ENCODE peak calls at places on chromosomes 2 and 18, in five cellular contexts. One of them, this sample, is unnamed.

GRCh38 chr18:44798433-44799048 is 117.9 kb downstream of the SETBP1 start:
- DNase-seq in ovary: no peak
- DNase-seq in Caco-2: peak; percentile 38
- DNase-seq in GM12865: no peak
- DNase-seq in left ventricle myocardium inferior: no peak
- DNase-seq in this sample: no peak

GRCh38 chr2:25844089-25844488 is 34.2 kb downstream of the ASXL2 start:
- DNase-seq in ovary: no peak
- DNase-seq in Caco-2: no peak
- DNase-seq in GM12865: no peak
- DNase-seq in left ventricle myocardium inferior: no peak
- DNase-seq in this sample: no peak

GRCh38 chr2:15178946-15179345 is 382.2 kb downstream of the NBAS start:
- DNase-seq in ovary: no peak
- DNase-seq in Caco-2: no peak
- DNase-seq in GM12865: no peak
- DNase-seq in left ventricle myocardium inferior: no peak
- DNase-seq in this sample: no peak

GRCh38 chr2:71829008-71829407 is 318.7 kb downstream of the CYP26B1 start:
- DNase-seq in ovary: no peak
- DNase-seq in Caco-2: no peak
- DNase-seq in GM12865: no peak
- DNase-seq in left ventricle myocardium inferior: no peak
- DNase-seq in this sample: no peak

GRCh38 chr18:9922592-9923308 is 8.9 kb downstream of the VAPA start:
- DNase-seq in ovary: no peak
- DNase-seq in Caco-2: no peak
- DNase-seq in GM12865: no peak
- DNase-seq in left ventricle myocardium inferior: no peak
- DNase-seq in this sample: no peak

GRCh38 chr2:9252002-9252357 is 45.4 kb downstream of the ASAP2 start:
- DNase-seq in ovary: no peak
- DNase-seq in Caco-2: peak; percentile 69
- DNase-seq in GM12865: no peak
- DNase-seq in left ventricle myocardium inferior: no peak
- DNase-seq in this sample: no peak

GRCh38 chr2:240782886-240783818 is 36.9 kb downstream of the KIF1A start:
- DNase-seq in ovary: no peak
- DNase-seq in Caco-2: no peak
- DNase-seq in GM12865: no peak
- DNase-seq in left ventricle myocardium inferior: peak; percentile 11
- DNase-seq in this sample: no peak

GRCh38 chr2:240149943-240150784 is 9.7 kb upstream of the OTOS start:
- DNase-seq in ovary: no peak
- DNase-seq in Caco-2: no peak
- DNase-seq in GM12865: peak; percentile 31
- DNase-seq in left ventricle myocardium inferior: no peak
- DNase-seq in this sample: peak; percentile 67

GRCh38 chr2:137659616-137660015 is 304.7 kb upstream of the HNMT start:
- DNase-seq in ovary: no peak
- DNase-seq in Caco-2: peak; percentile 42
- DNase-seq in GM12865: no peak
- DNase-seq in left ventricle myocardium inferior: no peak
- DNase-seq in this sample: peak; percentile 18

GRCh38 chr2:238024986-238025385 is 35.8 kb upstream of the SCLY start:
- DNase-seq in ovary: no peak
- DNase-seq in Caco-2: no peak
- DNase-seq in GM12865: no peak
- DNase-seq in left ventricle myocardium inferior: no peak
- DNase-seq in this sample: no peak

GRCh38 chr2:235754381-235755207 is 260.8 kb downstream of the AGAP1 start:
- DNase-seq in ovary: no peak
- DNase-seq in Caco-2: no peak
- DNase-seq in GM12865: no peak
- DNase-seq in left ventricle myocardium inferior: no peak
- DNase-seq in this sample: no peak

GRCh38 chr2:64823794-64824193 is 165.4 kb upstream of the SLC1A4 start:
- DNase-seq in ovary: no peak
- DNase-seq in Caco-2: no peak
- DNase-seq in GM12865: no peak
- DNase-seq in left ventricle myocardium inferior: no peak
- DNase-seq in this sample: no peak

GRCh38 chr18:75140296-75140695 is 68.6 kb downstream of the PTGR3 start:
- DNase-seq in ovary: no peak
- DNase-seq in Caco-2: no peak
- DNase-seq in GM12865: no peak
- DNase-seq in left ventricle myocardium inferior: no peak
- DNase-seq in this sample: no peak

GRCh38 chr2:197360744-197361156 is 50.2 kb upstream of the ANKRD44 start:
- DNase-seq in ovary: no peak
- DNase-seq in Caco-2: no peak
- DNase-seq in GM12865: peak; percentile 51
- DNase-seq in left ventricle myocardium inferior: no peak
- DNase-seq in this sample: no peak

GRCh38 chr18:51196116-51196810 is 1.2 kb downstream of the MEX3C start:
- DNase-seq in ovary: peak; percentile 42
- DNase-seq in Caco-2: no peak
- DNase-seq in GM12865: peak; percentile 46
- DNase-seq in left ventricle myocardium inferior: peak; percentile 47
- DNase-seq in this sample: peak; percentile 49

GRCh38 chr2:220855296-220855695 is 716.8 kb downstream of the EPHA4 start:
- DNase-seq in ovary: no peak
- DNase-seq in Caco-2: no peak
- DNase-seq in GM12865: no peak
- DNase-seq in left ventricle myocardium inferior: no peak
- DNase-seq in this sample: no peak

GRCh38 chr2:224995419-224995818 is 46.8 kb downstream of the DOCK10 start:
- DNase-seq in ovary: no peak
- DNase-seq in Caco-2: no peak
- DNase-seq in GM12865: no peak
- DNase-seq in left ventricle myocardium inferior: no peak
- DNase-seq in this sample: no peak

GRCh38 chr2:29627366-29627765 is 294.0 kb downstream of the ALK start:
- DNase-seq in ovary: no peak
- DNase-seq in Caco-2: no peak
- DNase-seq in GM12865: no peak
- DNase-seq in left ventricle myocardium inferior: no peak
- DNase-seq in this sample: no peak

GRCh38 chr18:79385749-79386341 is 9.9 kb upstream of the NFATC1 start:
- DNase-seq in ovary: no peak
- DNase-seq in Caco-2: no peak
- DNase-seq in GM12865: no peak
- DNase-seq in left ventricle myocardium inferior: no peak
- DNase-seq in this sample: peak; percentile 10

GRCh38 chr2:165348441-165348840 is 109.2 kb downstream of the SCN2A start:
- DNase-seq in ovary: no peak
- DNase-seq in Caco-2: no peak
- DNase-seq in GM12865: no peak
- DNase-seq in left ventricle myocardium inferior: no peak
- DNase-seq in this sample: no peak

GRCh38 chr2:6730003-6730402 is 135.7 kb downstream of the CMPK2 start:
- DNase-seq in ovary: no peak
- DNase-seq in Caco-2: no peak
- DNase-seq in GM12865: no peak
- DNase-seq in left ventricle myocardium inferior: no peak
- DNase-seq in this sample: no peak

GRCh38 chr18:22434973-22435608 is 17.4 kb upstream of the CTAGE1 start:
- DNase-seq in ovary: no peak
- DNase-seq in Caco-2: no peak
- DNase-seq in GM12865: no peak
- DNase-seq in left ventricle myocardium inferior: no peak
- DNase-seq in this sample: no peak

GRCh38 chr2:181120625-181121024 is 140.2 kb downstream of the UBE2E3 start:
- DNase-seq in ovary: no peak
- DNase-seq in Caco-2: no peak
- DNase-seq in GM12865: no peak
- DNase-seq in left ventricle myocardium inferior: no peak
- DNase-seq in this sample: no peak

GRCh38 chr18:55012041-55012440 is 52.8 kb upstream of the CCDC68 start:
- DNase-seq in ovary: no peak
- DNase-seq in Caco-2: no peak
- DNase-seq in GM12865: no peak
- DNase-seq in left ventricle myocardium inferior: no peak
- DNase-seq in this sample: no peak

GRCh38 chr2:128314026-128314347 is 4.7 kb downstream of the HS6ST1 start:
- DNase-seq in ovary: no peak
- DNase-seq in Caco-2: no peak
- DNase-seq in GM12865: peak; percentile 0
- DNase-seq in left ventricle myocardium inferior: no peak
- DNase-seq in this sample: peak; percentile 22

GRCh38 chr2:73264332-73264606 is 20.0 kb downstream of the FBXO41 start:
- DNase-seq in ovary: no peak
- DNase-seq in Caco-2: no peak
- DNase-seq in GM12865: no peak
- DNase-seq in left ventricle myocardium inferior: no peak
- DNase-seq in this sample: no peak

GRCh38 chr2:159677654-159678053 is 34.7 kb upstream of the MARCHF7 start:
- DNase-seq in ovary: no peak
- DNase-seq in Caco-2: no peak
- DNase-seq in GM12865: no peak
- DNase-seq in left ventricle myocardium inferior: no peak
- DNase-seq in this sample: no peak
- TF ChIP-seq CTCF in ovary: no peak
- TF ChIP-seq CTCF in Caco-2: peak; percentile 3
- TF ChIP-seq CTCF in GM12865: no peak
- TF ChIP-seq CTCF in left ventricle myocardium inferior: peak; percentile 53
- TF ChIP-seq CTCF in this sample: no peak

GRCh38 chr2:216692636-216693413 is 2.5 kb downstream of the IGFBP5 start:
- DNase-seq in ovary: peak; percentile 84
- DNase-seq in Caco-2: no peak
- DNase-seq in GM12865: peak; percentile 38
- DNase-seq in left ventricle myocardium inferior: peak; percentile 90
- DNase-seq in this sample: peak; percentile 90
- H3K4me3 ChIP-seq in ovary: peak overlapping the region; percentile 80
- H3K4me3 ChIP-seq in Caco-2: peak overlapping the region; percentile 16
- H3K4me3 ChIP-seq in GM12865: peak overlapping the region; percentile 31
- H3K4me3 ChIP-seq in left ventricle myocardium inferior: peak overlapping the region; percentile 73
- H3K4me3 ChIP-seq in this sample: peak overlapping the region; percentile 52

DNA sequence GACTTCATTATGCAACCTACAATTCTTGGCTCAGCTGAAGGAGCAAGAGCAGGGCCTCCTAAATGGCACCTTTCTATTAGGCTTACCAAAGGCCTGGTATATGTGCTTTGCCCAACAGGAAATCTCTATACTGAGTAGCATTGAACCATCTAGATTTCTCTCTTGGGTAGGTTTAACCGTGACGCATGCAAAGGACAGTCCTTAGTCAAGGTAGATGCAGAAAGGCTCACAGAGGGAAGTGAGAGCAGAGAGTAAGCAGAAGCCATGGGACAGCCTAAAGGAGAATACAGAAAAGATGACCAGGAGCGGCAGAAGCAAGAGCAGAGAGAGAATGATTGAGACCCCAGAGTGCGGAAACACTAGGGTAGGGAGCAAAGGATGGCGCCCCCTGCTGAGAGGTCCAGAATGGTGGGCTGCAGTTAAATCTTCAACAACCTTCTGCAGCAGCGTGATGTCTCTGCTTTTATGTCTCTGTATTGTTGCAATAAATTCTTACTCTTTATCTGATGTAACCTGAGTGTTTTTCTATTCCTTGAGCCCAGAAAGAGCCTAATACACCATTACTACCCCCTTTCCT is 4.7 kb upstream of the OSBPL1A start:
- DNase-seq in ovary: no peak
- DNase-seq in Caco-2: no peak
- DNase-seq in GM12865: no peak
- DNase-seq in left ventricle myocardium inferior: no peak
- DNase-seq in this sample: peak; percentile 25
- TF ChIP-seq CTCF in ovary: no peak
- TF ChIP-seq CTCF in Caco-2: no peak
- TF ChIP-seq CTCF in GM12865: peak; percentile 13
- TF ChIP-seq CTCF in left ventricle myocardium inferior: peak; percentile 40
- TF ChIP-seq CTCF in this sample: peak; percentile 27

DNA sequence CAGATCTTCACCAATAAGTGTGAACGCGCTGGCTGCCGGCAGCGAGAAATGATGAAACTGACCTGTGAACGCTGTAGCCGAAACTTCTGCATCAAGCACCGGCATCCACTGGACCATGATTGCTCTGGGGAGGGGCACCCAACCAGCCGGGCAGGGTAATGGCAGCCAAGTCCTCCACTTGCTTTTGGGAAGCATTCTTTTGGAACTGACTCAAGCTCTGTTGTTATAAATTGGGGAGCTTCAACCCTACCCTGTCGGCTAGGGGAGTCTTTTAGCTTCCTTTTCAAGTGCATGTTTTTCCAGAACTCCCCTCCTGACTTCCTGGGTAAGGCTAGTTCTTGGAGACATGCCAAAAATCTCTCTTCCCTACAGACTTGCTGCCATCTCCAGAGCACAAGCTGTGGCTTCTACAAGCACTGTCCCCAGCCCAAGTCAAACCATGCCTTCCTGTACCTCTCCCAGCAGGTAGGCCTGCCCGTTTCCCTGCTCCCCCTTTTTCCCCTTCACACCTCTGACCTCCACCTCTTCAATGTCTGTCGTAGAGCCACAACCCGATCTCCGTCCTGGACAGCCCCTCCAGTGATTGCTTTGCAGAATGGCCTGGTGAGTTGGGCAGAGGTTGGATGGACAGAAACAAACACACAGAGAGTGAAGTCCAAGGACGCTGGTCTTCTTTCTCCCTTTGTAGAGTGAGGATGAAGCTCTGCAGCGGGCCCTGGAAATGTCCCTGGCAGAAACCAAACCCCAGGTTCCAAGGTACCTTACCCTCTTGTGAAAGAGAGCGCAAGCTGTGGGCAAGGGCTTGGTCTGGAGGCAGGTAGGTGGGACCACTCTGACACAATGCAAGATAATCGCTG is 1.5 kb downstream of the ZFAND2B start:
- DNase-seq in ovary: peak; percentile 47
- DNase-seq in Caco-2: no peak
- DNase-seq in GM12865: no peak
- DNase-seq in left ventricle myocardium inferior: no peak
- DNase-seq in this sample: no peak
- H3K4me3 ChIP-seq in ovary: no peak overlapping the region
- H3K4me3 ChIP-seq in Caco-2: no peak overlapping the region
- H3K4me3 ChIP-seq in GM12865: no peak overlapping the region
- H3K4me3 ChIP-seq in left ventricle myocardium inferior: peak overlapping the region; percentile 81
- H3K4me3 ChIP-seq in this sample: no peak overlapping the region

DNA sequence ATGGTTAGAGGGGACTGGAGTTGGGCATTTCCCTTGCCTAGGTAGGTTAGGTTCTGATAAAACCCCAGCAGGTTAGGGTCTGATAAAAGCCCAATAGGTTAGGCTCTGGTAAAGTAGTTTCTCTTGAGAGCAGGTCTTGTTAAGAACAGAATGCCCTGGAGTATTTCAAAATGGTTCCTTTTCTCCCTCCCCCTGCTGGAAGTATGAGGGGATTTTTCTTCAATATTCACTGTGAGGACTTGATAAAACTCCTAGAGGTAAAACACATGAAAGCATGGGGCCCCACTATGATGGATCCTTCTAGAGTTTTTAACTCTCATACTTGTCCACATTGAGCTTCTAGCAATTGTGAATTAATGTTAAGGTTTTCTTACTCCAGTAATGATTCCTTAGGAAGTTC is 27.6 kb downstream of the ANKAR start:
- DNase-seq in ovary: no peak
- DNase-seq in Caco-2: no peak
- DNase-seq in GM12865: no peak
- DNase-seq in left ventricle myocardium inferior: no peak
- DNase-seq in this sample: no peak
- TF ChIP-seq CTCF in ovary: no peak
- TF ChIP-seq CTCF in Caco-2: peak; percentile 31
- TF ChIP-seq CTCF in GM12865: peak; percentile 12
- TF ChIP-seq CTCF in left ventricle myocardium inferior: no peak
- TF ChIP-seq CTCF in this sample: no peak